ENCODE peak calls at places on chromosome 3, in six cellular contexts. One of them, this sample, is unnamed.

GRCh38 chr3:14119166-14119510 is 5.5 kb downstream of the CHCHD4 start:
- DNase-seq in ovary: no peak
- DNase-seq in M059J: no peak
- DNase-seq in progenitor cell of endocrine pancreas: no peak
- DNase-seq in stimulated activated CD8-positive, alpha-beta memory T cell treated with anti-CD3 and anti-CD28 coated beads, Interleukin-4, amount 100 ng/mL, for 24 hours: no peak
- DNase-seq in SHP77: no peak
- DNase-seq in this sample: no peak

GRCh38 chr3:14403636-14404395 is 1.4 kb downstream of the SLC6A6 start:
- DNase-seq in stimulated activated CD8-positive, alpha-beta memory T cell treated with anti-CD3 and anti-CD28 coated beads, Interleukin-4, amount 100 ng/mL, for 24 hours: no peak
- DNase-seq in progenitor cell of endocrine pancreas: no peak
- DNase-seq in ovary: peak; percentile 78
- DNase-seq in M059J: peak; percentile 57
- DNase-seq in SHP77: no peak
- DNase-seq in this sample: no peak

GRCh38 chr3:146152841-146153240 is 8.1 kb downstream of the PLOD2 start:
- DNase-seq in M059J: peak; percentile 77
- DNase-seq in SHP77: no peak
- DNase-seq in stimulated activated CD8-positive, alpha-beta memory T cell treated with anti-CD3 and anti-CD28 coated beads, Interleukin-4, amount 100 ng/mL, for 24 hours: no peak
- DNase-seq in progenitor cell of endocrine pancreas: no peak
- DNase-seq in ovary: no peak
- DNase-seq in this sample: no peak

GRCh38 chr3:175383366-175383765 is 524.2 kb downstream of the NAALADL2 start:
- DNase-seq in M059J: no peak
- DNase-seq in SHP77: no peak
- DNase-seq in progenitor cell of endocrine pancreas: no peak
- DNase-seq in stimulated activated CD8-positive, alpha-beta memory T cell treated with anti-CD3 and anti-CD28 coated beads, Interleukin-4, amount 100 ng/mL, for 24 hours: no peak
- DNase-seq in ovary: no peak
- DNase-seq in this sample: no peak

GRCh38 chr3:40546811-40547210 is 22.1 kb downstream of the ZNF621 start:
- DNase-seq in M059J: peak; percentile 62
- DNase-seq in SHP77: no peak
- DNase-seq in progenitor cell of endocrine pancreas: no peak
- DNase-seq in ovary: no peak
- DNase-seq in stimulated activated CD8-positive, alpha-beta memory T cell treated with anti-CD3 and anti-CD28 coated beads, Interleukin-4, amount 100 ng/mL, for 24 hours: no peak
- DNase-seq in this sample: no peak

GRCh38 chr3:60582285-60582684 is 669.0 kb downstream of the FHIT start:
- DNase-seq in stimulated activated CD8-positive, alpha-beta memory T cell treated with anti-CD3 and anti-CD28 coated beads, Interleukin-4, amount 100 ng/mL, for 24 hours: no peak
- DNase-seq in SHP77: no peak
- DNase-seq in progenitor cell of endocrine pancreas: no peak
- DNase-seq in ovary: no peak
- DNase-seq in M059J: peak; percentile 7
- DNase-seq in this sample: no peak

GRCh38 chr3:53940651-53941050 is 49.0 kb upstream of the SELENOK start:
- DNase-seq in M059J: no peak
- DNase-seq in progenitor cell of endocrine pancreas: no peak
- DNase-seq in SHP77: no peak
- DNase-seq in ovary: no peak
- DNase-seq in stimulated activated CD8-positive, alpha-beta memory T cell treated with anti-CD3 and anti-CD28 coated beads, Interleukin-4, amount 100 ng/mL, for 24 hours: no peak
- DNase-seq in this sample: no peak

GRCh38 chr3:9253327-9253726 is 3.9 kb upstream of the SRGAP3 start:
- DNase-seq in ovary: no peak
- DNase-seq in M059J: peak; percentile 34
- DNase-seq in progenitor cell of endocrine pancreas: no peak
- DNase-seq in SHP77: no peak
- DNase-seq in stimulated activated CD8-positive, alpha-beta memory T cell treated with anti-CD3 and anti-CD28 coated beads, Interleukin-4, amount 100 ng/mL, for 24 hours: no peak
- DNase-seq in this sample: no peak

GRCh38 chr3:136334209-136334608 is 84.1 kb downstream of the PCCB start:
- DNase-seq in ovary: no peak
- DNase-seq in stimulated activated CD8-positive, alpha-beta memory T cell treated with anti-CD3 and anti-CD28 coated beads, Interleukin-4, amount 100 ng/mL, for 24 hours: no peak
- DNase-seq in progenitor cell of endocrine pancreas: no peak
- DNase-seq in SHP77: no peak
- DNase-seq in M059J: no peak
- DNase-seq in this sample: no peak

GRCh38 chr3:195086341-195086740 is 184.6 kb downstream of the XXYLT1 start:
- DNase-seq in ovary: no peak
- DNase-seq in stimulated activated CD8-positive, alpha-beta memory T cell treated with anti-CD3 and anti-CD28 coated beads, Interleukin-4, amount 100 ng/mL, for 24 hours: no peak
- DNase-seq in progenitor cell of endocrine pancreas: no peak
- DNase-seq in SHP77: no peak
- DNase-seq in M059J: no peak
- DNase-seq in this sample: no peak

GRCh38 chr3:65436580-65436979 is 602.1 kb downstream of the MAGI1 start:
- DNase-seq in progenitor cell of endocrine pancreas: no peak
- DNase-seq in M059J: peak; percentile 22
- DNase-seq in SHP77: peak; percentile 39
- DNase-seq in ovary: no peak
- DNase-seq in stimulated activated CD8-positive, alpha-beta memory T cell treated with anti-CD3 and anti-CD28 coated beads, Interleukin-4, amount 100 ng/mL, for 24 hours: no peak
- DNase-seq in this sample: no peak

GRCh38 chr3:149224736-149225594 is 3.3 kb upstream of the CP start:
- DNase-seq in SHP77: peak; percentile 22
- DNase-seq in M059J: peak; percentile 97
- DNase-seq in ovary: no peak
- DNase-seq in stimulated activated CD8-positive, alpha-beta memory T cell treated with anti-CD3 and anti-CD28 coated beads, Interleukin-4, amount 100 ng/mL, for 24 hours: no peak
- DNase-seq in progenitor cell of endocrine pancreas: no peak
- DNase-seq in this sample: no peak

GRCh38 chr3:135235541-135235940 is 440.5 kb downstream of the EPHB1 start:
- DNase-seq in progenitor cell of endocrine pancreas: no peak
- DNase-seq in ovary: no peak
- DNase-seq in SHP77: no peak
- DNase-seq in stimulated activated CD8-positive, alpha-beta memory T cell treated with anti-CD3 and anti-CD28 coated beads, Interleukin-4, amount 100 ng/mL, for 24 hours: no peak
- DNase-seq in M059J: no peak
- DNase-seq in this sample: no peak

GRCh38 chr3:111577798-111578685 is 17.1 kb downstream of the ZBED2 start:
- DNase-seq in M059J: peak; percentile 91
- DNase-seq in progenitor cell of endocrine pancreas: no peak
- DNase-seq in ovary: no peak
- DNase-seq in SHP77: peak; percentile 25
- DNase-seq in stimulated activated CD8-positive, alpha-beta memory T cell treated with anti-CD3 and anti-CD28 coated beads, Interleukin-4, amount 100 ng/mL, for 24 hours: no peak
- DNase-seq in this sample: peak; percentile 47

GRCh38 chr3:123314409-123315270 is 112.9 kb downstream of the SEC22A start:
- DNase-seq in progenitor cell of endocrine pancreas: no peak
- DNase-seq in SHP77: no peak
- DNase-seq in stimulated activated CD8-positive, alpha-beta memory T cell treated with anti-CD3 and anti-CD28 coated beads, Interleukin-4, amount 100 ng/mL, for 24 hours: no peak
- DNase-seq in ovary: no peak
- DNase-seq in M059J: no peak
- DNase-seq in this sample: no peak

GRCh38 chr3:21256932-21257331 is 494.1 kb downstream of the ZNF385D start:
- DNase-seq in SHP77: peak; percentile 23
- DNase-seq in progenitor cell of endocrine pancreas: no peak
- DNase-seq in ovary: no peak
- DNase-seq in stimulated activated CD8-positive, alpha-beta memory T cell treated with anti-CD3 and anti-CD28 coated beads, Interleukin-4, amount 100 ng/mL, for 24 hours: no peak
- DNase-seq in M059J: no peak
- DNase-seq in this sample: no peak

GRCh38 chr3:16885948-16886683 is 1.4 kb downstream of the PLCL2 start:
- DNase-seq in progenitor cell of endocrine pancreas: no peak
- DNase-seq in stimulated activated CD8-positive, alpha-beta memory T cell treated with anti-CD3 and anti-CD28 coated beads, Interleukin-4, amount 100 ng/mL, for 24 hours: no peak
- DNase-seq in SHP77: no peak
- DNase-seq in M059J: no peak
- DNase-seq in ovary: no peak
- DNase-seq in this sample: no peak

GRCh38 chr3:166186003-166186402 is 348.8 kb upstream of the BCHE start:
- DNase-seq in ovary: no peak
- DNase-seq in progenitor cell of endocrine pancreas: no peak
- DNase-seq in SHP77: no peak
- DNase-seq in M059J: no peak
- DNase-seq in stimulated activated CD8-positive, alpha-beta memory T cell treated with anti-CD3 and anti-CD28 coated beads, Interleukin-4, amount 100 ng/mL, for 24 hours: no peak
- DNase-seq in this sample: no peak

GRCh38 chr3:58048301-58048700 is 40.1 kb downstream of the FLNB start:
- DNase-seq in M059J: peak; percentile 58
- DNase-seq in ovary: no peak
- DNase-seq in stimulated activated CD8-positive, alpha-beta memory T cell treated with anti-CD3 and anti-CD28 coated beads, Interleukin-4, amount 100 ng/mL, for 24 hours: no peak
- DNase-seq in progenitor cell of endocrine pancreas: no peak
- DNase-seq in SHP77: no peak
- DNase-seq in this sample: no peak

GRCh38 chr3:33439421-33440327 is 531 bp downstream of the UBP1 start:
- DNase-seq in progenitor cell of endocrine pancreas: peak; percentile 51
- DNase-seq in stimulated activated CD8-positive, alpha-beta memory T cell treated with anti-CD3 and anti-CD28 coated beads, Interleukin-4, amount 100 ng/mL, for 24 hours: peak; percentile 25
- DNase-seq in M059J: peak; percentile 38
- DNase-seq in ovary: peak; percentile 71
- DNase-seq in SHP77: peak; percentile 65
- DNase-seq in this sample: peak; percentile 66

GRCh38 chr3:147616998-147617619 is 207.9 kb downstream of the ZIC1 start:
- DNase-seq in stimulated activated CD8-positive, alpha-beta memory T cell treated with anti-CD3 and anti-CD28 coated beads, Interleukin-4, amount 100 ng/mL, for 24 hours: no peak
- DNase-seq in ovary: no peak
- DNase-seq in progenitor cell of endocrine pancreas: no peak
- DNase-seq in SHP77: peak; percentile 25
- DNase-seq in M059J: peak; percentile 19
- DNase-seq in this sample: no peak

GRCh38 chr3:37899101-37899707 is 37.5 kb downstream of the CTDSPL start:
- DNase-seq in stimulated activated CD8-positive, alpha-beta memory T cell treated with anti-CD3 and anti-CD28 coated beads, Interleukin-4, amount 100 ng/mL, for 24 hours: no peak
- DNase-seq in SHP77: no peak
- DNase-seq in M059J: no peak
- DNase-seq in progenitor cell of endocrine pancreas: no peak
- DNase-seq in ovary: no peak
- DNase-seq in this sample: no peak

GRCh38 chr3:100427694-100428093 is 26.4 kb downstream of the LNP1 start:
- DNase-seq in progenitor cell of endocrine pancreas: no peak
- DNase-seq in ovary: no peak
- DNase-seq in SHP77: no peak
- DNase-seq in M059J: peak; percentile 33
- DNase-seq in stimulated activated CD8-positive, alpha-beta memory T cell treated with anti-CD3 and anti-CD28 coated beads, Interleukin-4, amount 100 ng/mL, for 24 hours: no peak
- DNase-seq in this sample: no peak

This sample was measured in germinal center.